ENCODE peak calls at places on chromosome 11, in ten cellular contexts. Z, C, L, R, D, J, P, Y, E and V are unnamed samples.

GRCh38 chr11:65013130-65013691 is 749 bp upstream of the ARL2 start:
- DNase-seq in R (no peak), D (peak), J (peak), C (peak), P (peak), E (peak), Y (peak), L (peak), Z (peak), V (peak)

GRCh38 chr11:76160856-76161255 is 45.4 kb downstream of the WNT11 start:
- DNase-seq in D (peak), P (no peak), R (no peak), J (no peak), Y (no peak), Z (no peak), E (no peak), C (no peak), L (no peak), V (no peak)

GRCh38 chr11:15507592-15507991 is 392.9 kb downstream of the INSC start:
- DNase-seq in R (peak), Y (peak), C (no peak), P (no peak), D (no peak), E (no peak), J (no peak), Z (no peak), L (peak), V (no peak)

GRCh38 chr11:129819237-129819636 is 3.6 kb downstream of the TMEM45B start:
- DNase-seq in E (no peak), Y (no peak), L (no peak), Z (no peak), R (no peak), C (no peak), D (no peak), P (no peak), J (no peak), V (no peak)

GRCh38 chr11:118263694-118264567 is at the start of gene MPZL2:
- DNase-seq in P (no peak), R (no peak), Z (no peak), L (peak), C (no peak), Y (peak), E (no peak), J (no peak), D (no peak), V (peak)

GRCh38 chr11:62030071-62030684 is 62.7 kb upstream of the FTH1 start:
- DNase-seq in C (no peak), J (no peak), E (no peak), P (no peak), D (no peak), Z (no peak), L (no peak), Y (no peak), R (no peak), V (no peak)

GRCh38 chr11:118061401-118062125 is 15.3 kb upstream of the TMPRSS4 start:
- DNase-seq in C (no peak), J (no peak), Y (no peak), L (no peak), Z (no peak), E (no peak), P (no peak), D (no peak), R (no peak), V (no peak)

GRCh38 chr11:80778432-80778831 is 1337.6 kb upstream of the TENM4 start:
- DNase-seq in C (no peak), Z (no peak), D (no peak), J (no peak), Y (no peak), P (no peak), E (no peak), R (no peak), L (no peak), V (no peak)